ENCODE peak calls at places on chromosomes 16 and 17, in four cellular contexts. One of them, this sample, is unnamed. For H3K9me3, the result is how much of the 10 kb centered on the place peaks cover.

GRCh38 chr17:80827646-80828643 is 163.7 kb upstream of the CHMP6 start:
- DNase-seq in stomach: no peak
- DNase-seq in K562: no peak
- DNase-seq in esophagus muscularis mucosa: no peak
- DNase-seq in this sample: no peak

GRCh38 chr16:1372292-1372950 is 20.7 kb downstream of the GNPTG start:
- DNase-seq in stomach: no peak
- DNase-seq in K562: no peak
- DNase-seq in esophagus muscularis mucosa: no peak
- DNase-seq in this sample: no peak

GRCh38 chr17:65060855-65061254 is 4.3 kb upstream of the GNA13 start:
- DNase-seq in stomach: no peak
- DNase-seq in K562: no peak
- DNase-seq in esophagus muscularis mucosa: no peak
- DNase-seq in this sample: no peak

GRCh38 chr17:43913584-43913983 is 6.2 kb upstream of the MPP2 start:
- DNase-seq in K562: no peak
- DNase-seq in esophagus muscularis mucosa: no peak
- DNase-seq in stomach: no peak
- DNase-seq in this sample: no peak

GRCh38 chr17:18278867-18279266 is 18.4 kb downstream of the MIEF2 start:
- DNase-seq in esophagus muscularis mucosa: no peak
- DNase-seq in K562: no peak
- DNase-seq in stomach: no peak
- DNase-seq in this sample: no peak

GRCh38 chr17:63984651-63985386 is 12.1 kb upstream of the SCN4A start:
- DNase-seq in stomach: peak
- DNase-seq in K562: peak
- DNase-seq in esophagus muscularis mucosa: no peak
- DNase-seq in this sample: no peak

GRCh38 chr17:71821512-71821911 is 299.3 kb upstream of the SOX9 start:
- DNase-seq in stomach: no peak
- DNase-seq in esophagus muscularis mucosa: no peak
- DNase-seq in K562: no peak
- DNase-seq in this sample: no peak

GRCh38 chr16:1846416-1846815 is 19.4 kb downstream of the FAHD1 start:
- DNase-seq in K562: no peak
- DNase-seq in esophagus muscularis mucosa: no peak
- DNase-seq in stomach: no peak
- DNase-seq in this sample: no peak

GRCh38 chr16:19014456-19014855 is 30.7 kb downstream of the TMC7 start:
- DNase-seq in esophagus muscularis mucosa: no peak
- DNase-seq in stomach: no peak
- DNase-seq in K562: no peak
- DNase-seq in this sample: no peak

GRCh38 chr16:86338403-86339115 is 171.8 kb upstream of the FOXF1 start:
- DNase-seq in K562: no peak
- DNase-seq in stomach: no peak
- DNase-seq in esophagus muscularis mucosa: no peak
- DNase-seq in this sample: no peak

GRCh38 chr17:39736319-39737165 is 1.2 kb upstream of the GRB7 start:
- DNase-seq in esophagus muscularis mucosa: no peak
- DNase-seq in stomach: no peak
- DNase-seq in K562: peak
- DNase-seq in this sample: no peak

GRCh38 chr16:46620265-46621005 is 744 bp downstream of the SHCBP1 start:
- DNase-seq in K562: peak
- DNase-seq in stomach: no peak
- DNase-seq in esophagus muscularis mucosa: no peak
- DNase-seq in this sample: no peak

GRCh38 chr16:19704321-19705130 is 13.5 kb downstream of the KNOP1 start:
- DNase-seq in K562: no peak
- DNase-seq in esophagus muscularis mucosa: no peak
- DNase-seq in stomach: no peak
- DNase-seq in this sample: no peak

DNA sequence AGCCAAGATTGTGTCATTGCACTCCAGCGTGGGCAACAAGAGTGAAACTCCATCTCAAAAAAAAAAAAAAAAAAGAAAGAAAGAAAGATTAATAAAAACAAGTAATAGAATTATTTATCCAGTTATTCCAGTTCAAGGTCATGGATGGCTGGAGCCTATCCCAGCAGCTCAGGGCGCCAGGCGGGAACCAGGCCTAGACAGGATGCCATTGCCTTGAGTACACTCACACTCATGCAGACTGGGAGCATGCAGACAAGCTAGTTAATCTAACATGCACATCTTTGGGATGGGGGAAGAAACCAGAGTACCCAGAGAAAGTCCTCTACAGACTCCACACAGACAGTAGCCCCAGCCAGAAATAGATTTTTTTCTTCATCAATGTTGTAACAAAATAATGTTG is 17.9 kb downstream of the PDP2 start:
- DNase-seq in K562: no peak
- DNase-seq in esophagus muscularis mucosa: no peak
- DNase-seq in stomach: no peak
- DNase-seq in this sample: no peak
- TF ChIP-seq POLR2AphosphoS5 in K562: no peak
- TF ChIP-seq POLR2AphosphoS5 in esophagus muscularis mucosa: peak
- TF ChIP-seq POLR2AphosphoS5 in stomach: no peak
- TF ChIP-seq POLR2AphosphoS5 in this sample: no peak

GRCh38 chr17:49210158-49211029 is at the start of the genes ABI3 and GNGT2:
- DNase-seq in esophagus muscularis mucosa: no peak
- DNase-seq in K562: no peak
- DNase-seq in stomach: peak
- DNase-seq in this sample: no peak
- H3K4me3 ChIP-seq in esophagus muscularis mucosa: peak
- H3K4me3 ChIP-seq in K562: no peak
- H3K4me3 ChIP-seq in stomach: peak
- H3K4me3 ChIP-seq in this sample: peak

GRCh38 chr16:59046335-59046734 is 312.2 kb upstream of the GOT2 start:
- DNase-seq in stomach: no peak
- DNase-seq in K562: no peak
- DNase-seq in esophagus muscularis mucosa: no peak
- DNase-seq in this sample: no peak

GRCh38 chr16:59044616-59045015 is 310.5 kb upstream of the GOT2 start:
- DNase-seq in stomach: no peak
- DNase-seq in esophagus muscularis mucosa: no peak
- DNase-seq in K562: no peak
- DNase-seq in this sample: no peak

GRCh38 chr16:59047114-59047513 is 313.0 kb upstream of the GOT2 start:
- DNase-seq in esophagus muscularis mucosa: no peak
- DNase-seq in K562: no peak
- DNase-seq in stomach: no peak
- DNase-seq in this sample: no peak

GRCh38 chr16:59045496-59045895 is 311.4 kb upstream of the GOT2 start:
- DNase-seq in stomach: no peak
- DNase-seq in esophagus muscularis mucosa: no peak
- DNase-seq in K562: no peak
- DNase-seq in this sample: no peak

GRCh38 chr16:59048876-59049275 is 314.8 kb upstream of the GOT2 start:
- DNase-seq in K562: no peak
- DNase-seq in stomach: no peak
- DNase-seq in esophagus muscularis mucosa: no peak
- DNase-seq in this sample: no peak
- H3K9me3 ChIP-seq in K562: under half
- H3K9me3 ChIP-seq in stomach: under half
- H3K9me3 ChIP-seq in esophagus muscularis mucosa: under half
- H3K9me3 ChIP-seq in this sample: under half

DNA sequence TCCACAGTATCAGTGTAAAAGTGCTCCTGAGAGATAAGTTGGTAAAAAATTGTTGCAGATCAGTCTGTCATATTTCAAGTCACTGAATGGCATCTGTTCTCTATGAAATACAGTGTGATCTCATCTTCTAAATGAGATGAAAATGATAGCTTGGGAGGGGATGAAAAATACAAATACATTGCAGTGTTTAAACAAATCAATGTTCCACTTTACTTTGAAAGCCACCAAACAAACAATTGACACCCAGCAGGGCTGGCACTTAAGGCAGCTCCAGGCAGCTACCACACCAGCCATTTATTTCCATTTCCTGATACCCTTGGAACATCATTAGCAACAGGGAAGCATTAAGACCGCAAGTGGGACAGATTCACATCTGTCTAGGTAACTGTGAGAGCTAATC is 827.6 kb upstream of the KIF2B start:
- DNase-seq in K562: no peak
- DNase-seq in stomach: no peak
- DNase-seq in esophagus muscularis mucosa: no peak
- DNase-seq in this sample: no peak
- TF ChIP-seq POLR2AphosphoS5 in K562: no peak
- TF ChIP-seq POLR2AphosphoS5 in stomach: no peak
- TF ChIP-seq POLR2AphosphoS5 in esophagus muscularis mucosa: no peak
- TF ChIP-seq POLR2AphosphoS5 in this sample: no peak

GRCh38 chr16:67432491-67432890 is 1.6 kb downstream of the HSD11B2 start:
- DNase-seq in K562: no peak
- DNase-seq in stomach: no peak
- DNase-seq in esophagus muscularis mucosa: no peak
- DNase-seq in this sample: no peak
- H3K4me3 ChIP-seq in K562: no peak
- H3K4me3 ChIP-seq in stomach: no peak
- H3K4me3 ChIP-seq in esophagus muscularis mucosa: no peak
- H3K4me3 ChIP-seq in this sample: no peak

GRCh38 chr16:35743101-35743692 is 2283.8 kb downstream of the TP53TG3F start:
- DNase-seq in stomach: no peak
- DNase-seq in esophagus muscularis mucosa: peak
- DNase-seq in K562: no peak
- DNase-seq in this sample: no peak
- H3K9me3 ChIP-seq in stomach: under half
- H3K9me3 ChIP-seq in esophagus muscularis mucosa: under half
- H3K9me3 ChIP-seq in K562: under half
- H3K9me3 ChIP-seq in this sample: under half

DNA sequence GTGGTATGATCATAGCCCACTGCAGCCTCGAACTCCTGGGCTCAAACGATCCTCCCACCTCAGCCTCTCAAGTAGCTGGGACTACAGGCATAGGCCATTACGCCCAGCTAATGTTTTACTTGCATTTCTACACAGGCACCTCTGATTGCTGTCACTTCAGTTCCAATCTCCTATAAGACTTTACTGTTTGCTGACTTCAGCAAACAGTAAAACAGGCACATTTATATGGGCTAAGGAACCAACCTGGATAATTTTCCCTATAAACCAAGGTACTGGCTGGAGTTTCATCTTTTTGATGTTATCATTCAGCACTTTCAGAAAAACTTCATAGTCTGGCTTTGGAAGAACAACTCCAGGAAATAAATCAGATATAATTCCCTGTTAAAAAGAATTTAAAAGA is 114.2 kb downstream of the DNAH3 start:
- DNase-seq in stomach: no peak
- DNase-seq in K562: no peak
- DNase-seq in esophagus muscularis mucosa: no peak
- DNase-seq in this sample: no peak
- TF ChIP-seq POLR2AphosphoS5 in stomach: no peak
- TF ChIP-seq POLR2AphosphoS5 in K562: no peak
- TF ChIP-seq POLR2AphosphoS5 in esophagus muscularis mucosa: no peak
- TF ChIP-seq POLR2AphosphoS5 in this sample: no peak

DNA sequence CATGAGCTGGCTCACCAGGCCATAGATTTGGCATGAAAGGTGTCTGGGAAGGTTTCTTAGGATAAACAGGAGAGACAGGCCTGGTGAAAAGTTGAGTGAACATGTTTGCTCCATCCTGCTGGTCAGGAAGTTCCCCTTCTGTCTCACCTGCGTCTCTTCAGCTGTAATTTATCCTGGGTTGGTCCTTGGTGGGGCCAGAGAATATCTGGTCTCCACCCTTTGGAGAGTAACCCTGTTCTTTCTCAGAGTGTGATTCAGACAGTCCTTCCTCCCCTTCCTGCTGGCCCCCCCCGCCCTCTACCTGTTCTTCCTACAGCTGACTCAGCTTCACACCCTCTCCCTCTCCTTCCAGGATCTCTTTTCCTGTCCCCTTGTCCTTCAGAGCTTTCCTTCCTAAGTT is 17.1 kb downstream of the MINK1 start:
- DNase-seq in esophagus muscularis mucosa: no peak
- DNase-seq in K562: no peak
- DNase-seq in stomach: peak
- DNase-seq in this sample: no peak
- H3K4me3 ChIP-seq in esophagus muscularis mucosa: no peak
- H3K4me3 ChIP-seq in K562: no peak
- H3K4me3 ChIP-seq in stomach: no peak
- H3K4me3 ChIP-seq in this sample: no peak

DNA sequence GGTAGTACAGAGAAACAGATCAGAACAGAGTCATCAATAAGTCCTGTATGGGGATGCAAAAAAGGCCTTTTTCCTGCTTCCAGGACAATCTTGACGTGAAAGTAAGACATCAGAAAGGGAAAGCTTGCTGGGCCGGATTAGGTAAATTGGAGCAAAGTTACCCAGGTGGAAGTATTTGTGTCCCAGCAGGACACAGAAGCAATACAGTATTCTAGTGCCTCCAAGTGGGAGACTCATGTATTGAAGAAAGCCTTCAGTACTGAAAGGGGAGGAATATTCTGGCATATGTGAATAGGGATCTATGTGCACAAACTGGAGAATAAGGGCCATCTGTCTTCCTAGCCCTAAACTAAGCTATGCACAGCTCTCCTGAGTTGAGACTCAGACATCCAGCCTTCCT is 327.2 kb upstream of the CDH8 start:
- DNase-seq in stomach: no peak
- DNase-seq in esophagus muscularis mucosa: no peak
- DNase-seq in K562: no peak
- DNase-seq in this sample: no peak
- H3K9me3 ChIP-seq in stomach: under half
- H3K9me3 ChIP-seq in esophagus muscularis mucosa: under half
- H3K9me3 ChIP-seq in K562: under half
- H3K9me3 ChIP-seq in this sample: under half

GRCh38 chr16:11224096-11224893 is 31.7 kb downstream of the SOCS1 start:
- DNase-seq in K562: peak
- DNase-seq in stomach: peak
- DNase-seq in esophagus muscularis mucosa: peak
- DNase-seq in this sample: no peak
- TF ChIP-seq POLR2AphosphoS5 in K562: no peak
- TF ChIP-seq POLR2AphosphoS5 in stomach: peak
- TF ChIP-seq POLR2AphosphoS5 in esophagus muscularis mucosa: peak
- TF ChIP-seq POLR2AphosphoS5 in this sample: no peak

This sample was measured in SK-N-MC.